ENCODE peak calls at places on chromosome 18, in six cellular contexts. One of them, this sample, is unnamed.
A peak's percentile ranks its signal among the peaks of the same experiment; 100 is the strongest.

GRCh38 chr18:37564796-37565137 is 831 bp downstream of the CELF4 start:
- DNase-seq in neuronal stem cell: peak; percentile 84
- DNase-seq in IMR-90: peak; percentile 21
- DNase-seq in H1: peak; percentile 92
- DNase-seq in H9: peak; percentile 82
- DNase-seq in trophoblast cell: peak; percentile 45
- DNase-seq in this sample: peak; percentile 54

GRCh38 chr18:10477121-10477862 is 22.9 kb downstream of the APCDD1 start:
- DNase-seq in neuronal stem cell: no peak
- DNase-seq in IMR-90: no peak
- DNase-seq in H1: no peak
- DNase-seq in H9: peak; percentile 48
- DNase-seq in trophoblast cell: no peak
- DNase-seq in this sample: no peak

GRCh38 chr18:62486290-62486964 is 36.4 kb upstream of the ZCCHC2 start:
- DNase-seq in neuronal stem cell: no peak
- DNase-seq in IMR-90: peak; percentile 16
- DNase-seq in H1: no peak
- DNase-seq in H9: no peak
- DNase-seq in trophoblast cell: peak; percentile 82
- DNase-seq in this sample: peak; percentile 9

GRCh38 chr18:47480166-47480565 is 228.7 kb upstream of the SKOR2 start:
- DNase-seq in neuronal stem cell: no peak
- DNase-seq in IMR-90: no peak
- DNase-seq in H1: no peak
- DNase-seq in H9: no peak
- DNase-seq in trophoblast cell: no peak
- DNase-seq in this sample: no peak

GRCh38 chr18:57445488-57446319 is 10.5 kb downstream of the ONECUT2 start:
- DNase-seq in neuronal stem cell: no peak
- DNase-seq in IMR-90: no peak
- DNase-seq in H1: no peak
- DNase-seq in H9: no peak
- DNase-seq in trophoblast cell: no peak
- DNase-seq in this sample: no peak

GRCh38 chr18:32920796-32921787 is 148.3 kb upstream of the KLHL14 start:
- DNase-seq in neuronal stem cell: no peak
- DNase-seq in IMR-90: peak; percentile 95
- DNase-seq in H1: no peak
- DNase-seq in H9: no peak
- DNase-seq in trophoblast cell: peak; percentile 60
- DNase-seq in this sample: peak; percentile 93

GRCh38 chr18:11953113-11953512 is 28.2 kb upstream of the IMPA2 start:
- DNase-seq in neuronal stem cell: no peak
- DNase-seq in IMR-90: peak; percentile 11
- DNase-seq in H1: no peak
- DNase-seq in H9: no peak
- DNase-seq in trophoblast cell: no peak
- DNase-seq in this sample: peak; percentile 29

GRCh38 chr18:79385749-79386341 is 9.9 kb upstream of the NFATC1 start:
- DNase-seq in neuronal stem cell: no peak
- DNase-seq in IMR-90: no peak
- DNase-seq in H1: no peak
- DNase-seq in H9: peak; percentile 25
- DNase-seq in trophoblast cell: no peak
- DNase-seq in this sample: no peak

GRCh38 chr18:45589559-45590041 is 25.7 kb upstream of the SLC14A2 start:
- DNase-seq in neuronal stem cell: no peak
- DNase-seq in IMR-90: peak; percentile 91
- DNase-seq in H1: no peak
- DNase-seq in H9: no peak
- DNase-seq in trophoblast cell: no peak
- DNase-seq in this sample: no peak

GRCh38 chr18:7895346-7895745 is 328.2 kb downstream of the PTPRM start:
- DNase-seq in neuronal stem cell: no peak
- DNase-seq in IMR-90: no peak
- DNase-seq in H1: no peak
- DNase-seq in H9: no peak
- DNase-seq in trophoblast cell: no peak
- DNase-seq in this sample: no peak

GRCh38 chr18:26646897-26647296 is 98.5 kb upstream of the KCTD1 start:
- DNase-seq in neuronal stem cell: no peak
- DNase-seq in IMR-90: no peak
- DNase-seq in H1: no peak
- DNase-seq in H9: no peak
- DNase-seq in trophoblast cell: no peak
- DNase-seq in this sample: no peak

GRCh38 chr18:12087483-12087960 is 6.1 kb upstream of the ANKRD62 start:
- DNase-seq in neuronal stem cell: no peak
- DNase-seq in IMR-90: no peak
- DNase-seq in H1: no peak
- DNase-seq in H9: no peak
- DNase-seq in trophoblast cell: no peak
- DNase-seq in this sample: no peak

GRCh38 chr18:6269933-6270332 is 144.8 kb downstream of the L3MBTL4 start:
- DNase-seq in neuronal stem cell: no peak
- DNase-seq in IMR-90: no peak
- DNase-seq in H1: no peak
- DNase-seq in H9: no peak
- DNase-seq in trophoblast cell: no peak
- DNase-seq in this sample: no peak

GRCh38 chr18:6509417-6510198 is 94.9 kb upstream of the L3MBTL4 start:
- DNase-seq in neuronal stem cell: no peak
- DNase-seq in IMR-90: no peak
- DNase-seq in H1: no peak
- DNase-seq in H9: no peak
- DNase-seq in trophoblast cell: peak; percentile 64
- DNase-seq in this sample: peak; percentile 82

GRCh38 chr18:35174093-35174731 is 66.6 kb upstream of the ZNF397 start:
- DNase-seq in neuronal stem cell: no peak
- DNase-seq in IMR-90: no peak
- DNase-seq in H1: no peak
- DNase-seq in H9: no peak
- DNase-seq in trophoblast cell: no peak
- DNase-seq in this sample: no peak

GRCh38 chr18:12944724-12945123 is 3.1 kb upstream of the SEH1L start:
- DNase-seq in neuronal stem cell: no peak
- DNase-seq in IMR-90: no peak
- DNase-seq in H1: no peak
- DNase-seq in H9: no peak
- DNase-seq in trophoblast cell: no peak
- DNase-seq in this sample: no peak

GRCh38 chr18:77068321-77068841 is 64.2 kb downstream of the MBP start:
- DNase-seq in neuronal stem cell: no peak
- DNase-seq in IMR-90: peak; percentile 75
- DNase-seq in H1: no peak
- DNase-seq in H9: no peak
- DNase-seq in trophoblast cell: no peak
- DNase-seq in this sample: peak; percentile 69

GRCh38 chr18:5238371-5238758 is 41.3 kb upstream of the AKAIN1 start:
- DNase-seq in neuronal stem cell: no peak
- DNase-seq in IMR-90: peak; percentile 30
- DNase-seq in H1: no peak
- DNase-seq in H9: peak; percentile 34
- DNase-seq in trophoblast cell: peak; percentile 26
- DNase-seq in this sample: peak; percentile 71

GRCh38 chr18:30457156-30457555 is 585.4 kb downstream of the DSC3 start:
- DNase-seq in neuronal stem cell: no peak
- DNase-seq in IMR-90: no peak
- DNase-seq in H1: no peak
- DNase-seq in H9: no peak
- DNase-seq in trophoblast cell: no peak
- DNase-seq in this sample: no peak

DNA sequence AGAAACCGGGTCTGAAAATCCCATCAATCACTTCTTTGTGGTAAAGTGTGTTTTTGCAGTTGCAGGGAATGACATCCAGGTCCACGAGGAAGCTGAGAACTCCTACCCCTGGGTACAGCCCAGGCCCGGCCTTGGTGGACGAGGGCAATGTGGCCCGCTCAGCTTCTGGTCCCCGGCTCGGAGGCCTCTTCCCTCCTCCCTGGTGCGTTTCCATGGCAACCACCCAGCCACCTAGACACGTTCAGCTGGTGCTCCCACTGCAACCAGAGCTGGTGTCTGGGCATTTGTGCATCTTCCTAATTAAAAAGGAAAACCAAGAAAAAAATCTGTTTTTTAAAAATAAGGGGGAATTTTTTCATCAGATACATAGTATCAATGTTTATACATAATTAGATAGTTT is 603.6 kb upstream of the SALL3 start:
- DNase-seq in neuronal stem cell: peak; percentile 32
- DNase-seq in IMR-90: no peak
- DNase-seq in H1: no peak
- DNase-seq in H9: no peak
- DNase-seq in trophoblast cell: no peak
- DNase-seq in this sample: no peak
- H2AK5ac ChIP-seq in neuronal stem cell: no peak overlapping the region
- H2AK5ac ChIP-seq in IMR-90: no peak overlapping the region
- H2AK5ac ChIP-seq in H1: no peak overlapping the region
- H2AK5ac ChIP-seq in H9: no peak overlapping the region
- H2AK5ac ChIP-seq in trophoblast cell: no peak overlapping the region
- H2AK5ac ChIP-seq in this sample: no peak overlapping the region

GRCh38 chr18:31679806-31680793 is 4.3 kb downstream of the B4GALT6 start:
- DNase-seq in neuronal stem cell: no peak
- DNase-seq in IMR-90: no peak
- DNase-seq in H1: no peak
- DNase-seq in H9: no peak
- DNase-seq in trophoblast cell: no peak
- DNase-seq in this sample: peak; percentile 43
- H3K9ac ChIP-seq in neuronal stem cell: no peak overlapping the region
- H3K9ac ChIP-seq in IMR-90: no peak overlapping the region
- H3K9ac ChIP-seq in H1: no peak overlapping the region
- H3K9ac ChIP-seq in H9: no peak overlapping the region
- H3K9ac ChIP-seq in trophoblast cell: no peak overlapping the region
- H3K9ac ChIP-seq in this sample: peak overlapping the region; percentile 35

DNA sequence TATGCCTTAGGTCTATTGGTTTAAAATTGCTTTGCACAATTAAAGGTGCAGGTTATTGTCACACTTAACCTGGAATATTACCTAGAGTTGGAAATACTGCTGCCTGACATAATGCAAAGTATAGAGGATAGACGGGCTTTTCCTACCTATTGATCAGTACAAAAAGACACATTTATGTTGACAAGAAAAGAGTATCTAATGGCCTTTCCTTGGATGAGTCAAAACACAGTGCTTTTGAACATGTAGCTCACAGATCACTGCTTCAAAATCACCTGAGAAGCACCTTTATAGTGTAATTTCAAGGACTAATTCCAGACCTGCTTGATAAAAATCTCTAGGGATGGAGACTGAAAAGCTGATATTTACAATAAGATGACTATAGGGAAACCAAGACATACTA is 262.8 kb downstream of the DCC start:
- DNase-seq in neuronal stem cell: no peak
- DNase-seq in IMR-90: no peak
- DNase-seq in H1: no peak
- DNase-seq in H9: no peak
- DNase-seq in trophoblast cell: no peak
- DNase-seq in this sample: no peak
- H4K91ac ChIP-seq in neuronal stem cell: no peak overlapping the region
- H4K91ac ChIP-seq in IMR-90: no peak overlapping the region
- H4K91ac ChIP-seq in H1: no peak overlapping the region
- H4K91ac ChIP-seq in H9: no peak overlapping the region
- H4K91ac ChIP-seq in trophoblast cell: no peak overlapping the region
- H4K91ac ChIP-seq in this sample: no peak overlapping the region

GRCh38 chr18:48962857-48963554 is 12.2 kb upstream of the SMAD7 start:
- DNase-seq in neuronal stem cell: no peak
- DNase-seq in IMR-90: peak; percentile 90
- DNase-seq in H1: no peak
- DNase-seq in H9: no peak
- DNase-seq in trophoblast cell: peak; percentile 95
- DNase-seq in this sample: peak; percentile 69

GRCh38 chr18:48959921-48960920 is 9.5 kb upstream of the SMAD7 start:
- DNase-seq in neuronal stem cell: no peak
- DNase-seq in IMR-90: peak; percentile 61
- DNase-seq in H1: no peak
- DNase-seq in H9: peak; percentile 94
- DNase-seq in trophoblast cell: peak; percentile 49
- DNase-seq in this sample: peak; percentile 93

GRCh38 chr18:48961547-48961946 is 10.8 kb upstream of the SMAD7 start:
- DNase-seq in neuronal stem cell: no peak
- DNase-seq in IMR-90: peak; percentile 52
- DNase-seq in H1: no peak
- DNase-seq in H9: no peak
- DNase-seq in trophoblast cell: peak; percentile 60
- DNase-seq in this sample: peak; percentile 82

GRCh38 chr18:48963555-48964480 is 13.1 kb upstream of the SMAD7 start:
- DNase-seq in neuronal stem cell: no peak
- DNase-seq in IMR-90: no peak
- DNase-seq in H1: no peak
- DNase-seq in H9: no peak
- DNase-seq in trophoblast cell: peak; percentile 67
- DNase-seq in this sample: no peak

GRCh38 chr18:48962252-48962856 is 11.6 kb upstream of the SMAD7 start:
- DNase-seq in neuronal stem cell: no peak
- DNase-seq in IMR-90: no peak
- DNase-seq in H1: no peak
- DNase-seq in H9: no peak
- DNase-seq in trophoblast cell: no peak
- DNase-seq in this sample: no peak
- H2AK5ac ChIP-seq in neuronal stem cell: no peak overlapping the region
- H2AK5ac ChIP-seq in IMR-90: peak overlapping the region; percentile 87
- H2AK5ac ChIP-seq in H1: peak overlapping the region; percentile 99
- H2AK5ac ChIP-seq in H9: no peak overlapping the region
- H2AK5ac ChIP-seq in trophoblast cell: peak overlapping the region; percentile 92
- H2AK5ac ChIP-seq in this sample: peak overlapping the region; percentile 82

This sample was measured in mesenchymal stem cell.